ENCODE peak calls at places on chromosome 10, in five cellular contexts. X, Z, N, J and U are unnamed samples. For H3F3A, the result is how much of the 10 kb centered on the place peaks cover.

GRCh38 chr10:31940839-31941653 is 12.4 kb upstream of the ARHGAP12 start:
- DNase-seq in J (no peak), X (peak), Z (peak), N (no peak), U (no peak)

GRCh38 chr10:106189254-106189653 is 975.3 kb downstream of the SORCS1 start:
- DNase-seq in X (peak), Z (peak), J (peak), N (peak), U (peak)

GRCh38 chr10:123043409-123043925 is 34.7 kb downstream of the ACADSB start:
- DNase-seq in N (peak), Z (peak), J (peak), X (peak), U (peak)

GRCh38 chr10:104259456-104259855 is 4.8 kb downstream of the GSTO1 start:
- DNase-seq in Z (no peak), N (no peak), X (no peak), J (no peak), U (no peak)

GRCh38 chr10:131273476-131273875 is 38.0 kb downstream of the TCERG1L start:
- DNase-seq in X (no peak), N (no peak), J (no peak), Z (no peak), U (no peak)

GRCh38 chr10:1050555-1050954 is 1.6 kb upstream of the IDI1 start:
- DNase-seq in X (peak), Z (peak), N (peak), J (peak), U (peak)

GRCh38 chr10:17454181-17454800 is at the start of gene ST8SIA6:
- DNase-seq in N (peak), J (peak), X (peak), Z (peak), U (peak)

GRCh38 chr10:128078136-128078969 is 47.9 kb downstream of the MKI67 start:
- DNase-seq in J (peak), Z (peak), N (peak), X (peak), U (peak)

GRCh38 chr10:7945025-7945424 is 109.5 kb upstream of the GATA3 start:
- DNase-seq in N (no peak), Z (peak), J (no peak), X (peak), U (no peak)

GRCh38 chr10:21002097-21002878 is 105.2 kb upstream of the NEBL start:
- DNase-seq in J (no peak), X (no peak), Z (peak), N (no peak), U (no peak)

GRCh38 chr10:130983749-130984148 is 327.8 kb downstream of the TCERG1L start:
- DNase-seq in Z (no peak), N (no peak), J (no peak), X (no peak), U (no peak)

GRCh38 chr10:43236176-43236850 is 30.6 kb downstream of the RASGEF1A start:
- DNase-seq in N (no peak), J (no peak), Z (no peak), X (no peak), U (no peak)

GRCh38 chr10:80526742-80527141 is 11.0 kb upstream of the SH2D4B start:
- DNase-seq in J (no peak), Z (no peak), N (no peak), X (no peak), U (no peak)

GRCh38 chr10:122344741-122345258 is 29.7 kb upstream of the PLEKHA1 start:
- DNase-seq in X (peak), N (no peak), Z (peak), J (no peak), U (no peak)

GRCh38 chr10:110523736-110524135 is 26.0 kb downstream of the DUSP5 start:
- DNase-seq in J (no peak), X (no peak), Z (no peak), N (no peak), U (no peak)

GRCh38 chr10:103598654-103599115 is 105.2 kb downstream of the NEURL1 start:
- DNase-seq in N (peak), J (peak), X (peak), Z (peak), U (no peak)

GRCh38 chr10:1368772-1369171 is 312.6 kb downstream of the WDR37 start:
- DNase-seq in J (peak), X (peak), N (peak), Z (peak), U (no peak)

GRCh38 chr10:819326-819725 is 112.2 kb downstream of the LARP4B start:
- DNase-seq in X (peak), Z (no peak), J (no peak), N (no peak), U (no peak)

GRCh38 chr10:34748357-34748756 is 66.7 kb downstream of the PARD3 start:
- DNase-seq in N (no peak), X (no peak), J (no peak), Z (no peak), U (no peak)

GRCh38 chr10:3959370-3960266 is 174.6 kb upstream of the KLF6 start:
- DNase-seq in J (peak), X (no peak), N (no peak), Z (no peak), U (no peak)

GRCh38 chr10:124745678-124746077 is 1.5 kb upstream of the FAM53B start:
- DNase-seq in X (peak), N (peak), J (peak), Z (peak), U (peak)

GRCh38 chr10:78053201-78053868 is 19.7 kb downstream of the RPS24 start:
- DNase-seq in Z (peak), X (peak), J (no peak), N (no peak), U (no peak)

GRCh38 chr10:18282094-18282493 is 141.9 kb downstream of the CACNB2 start:
- DNase-seq in N (peak), Z (no peak), J (no peak), X (no peak), U (no peak)

GRCh38 chr10:126133906-126134703 is 237.7 kb downstream of the FANK1 start:
- DNase-seq in Z (peak), N (no peak), X (peak), J (no peak), U (no peak)

GRCh38 chr10:58796834-58797233 is 284.2 kb downstream of the BICC1 start:
- DNase-seq in Z (no peak), N (no peak), J (no peak), X (peak), U (no peak)

GRCh38 chr10:124699471-124700292 is 44.5 kb downstream of the FAM53B start:
- DNase-seq in X (no peak), J (no peak), N (no peak), Z (no peak), U (no peak)

GRCh38 chr10:28954211-28954610 is 276.9 kb downstream of the BAMBI start:
- DNase-seq in N (no peak), J (no peak), X (no peak), Z (no peak), U (no peak)

GRCh38 chr10:86090807-86091206 is 275.8 kb downstream of the GRID1 start:
- DNase-seq in J (no peak), X (no peak), N (no peak), Z (no peak), U (no peak)
- H3F3A ChIP-seq in J (under half), X (under half), N (under half), Z (under half), U (under half)

GRCh38 chr10:74058071-74058470 is 60.2 kb downstream of the VCL start:
- DNase-seq in N (no peak), Z (peak), X (no peak), J (no peak), U (peak)

GRCh38 chr10:74058658-74059057 is 60.7 kb downstream of the VCL start:
- DNase-seq in J (no peak), X (no peak), N (peak), Z (peak), U (peak)

GRCh38 chr10:74067373-74068370 is 69.8 kb downstream of the VCL start:
- DNase-seq in J (no peak), Z (peak), N (no peak), X (peak), U (no peak)

DNA sequence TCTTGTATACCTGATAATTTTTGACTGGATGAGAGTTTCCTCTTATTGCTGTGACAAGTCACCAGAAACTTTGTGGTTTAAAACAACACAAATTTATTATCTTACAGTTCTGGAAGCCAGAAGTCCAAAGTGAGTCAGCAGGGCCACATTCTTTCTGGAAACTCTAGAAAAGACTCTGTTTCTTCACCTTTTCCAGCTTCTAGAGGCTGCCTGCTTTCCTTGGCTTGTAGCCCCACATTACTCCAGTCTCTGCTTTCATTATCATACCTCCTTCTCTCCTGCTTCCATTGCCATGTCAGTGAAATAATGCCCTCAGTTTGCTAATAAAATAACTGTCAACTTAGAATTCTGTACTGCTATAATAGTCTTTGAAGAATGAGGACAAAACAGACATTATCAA is 65.3 kb downstream of the VCL start:
- DNase-seq in J (no peak), N (no peak), Z (peak), X (peak), U (no peak)
- H3F3A ChIP-seq in J (under half), N (under half), Z (under half), X (half or more), U (under half)

GRCh38 chr10:99965700-99966099 is 44.0 kb downstream of the DNMBP start:
- DNase-seq in Z (no peak), J (no peak), N (no peak), X (peak), U (no peak)

GRCh38 chr10:99964791-99965190 is 45.0 kb downstream of the DNMBP start:
- DNase-seq in N (no peak), Z (peak), J (no peak), X (peak), U (no peak)

GRCh38 chr10:99966306-99966705 is 43.4 kb downstream of the DNMBP start:
- DNase-seq in X (peak), Z (peak), J (no peak), N (no peak), U (no peak)

GRCh38 chr10:99973190-99973589 is 36.6 kb downstream of the DNMBP start:
- DNase-seq in N (no peak), X (peak), J (no peak), Z (no peak), U (no peak)

DNA sequence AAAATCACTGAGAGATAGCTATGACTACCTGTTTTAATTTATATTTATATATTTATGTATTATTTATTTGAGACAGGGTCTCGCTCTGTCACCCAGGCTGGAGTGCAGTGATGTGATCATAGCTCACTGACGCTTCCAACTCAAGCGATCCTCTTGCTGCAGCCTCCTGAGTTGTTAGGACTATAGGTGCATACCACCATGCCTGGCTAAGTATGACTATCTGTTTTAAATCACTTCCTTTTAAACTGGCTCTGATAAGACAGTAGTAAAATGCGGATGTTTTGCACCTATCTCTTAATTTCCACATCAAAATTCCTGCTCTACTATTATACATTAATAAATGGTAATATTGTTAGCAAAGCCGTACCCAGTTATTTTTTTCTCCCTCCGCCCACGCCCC is 41.8 kb downstream of the DNMBP start:
- DNase-seq in X (no peak), N (no peak), Z (no peak), J (no peak), U (no peak)
- H3F3A ChIP-seq in X (half or more), N (under half), Z (under half), J (under half), U (under half)

DNA sequence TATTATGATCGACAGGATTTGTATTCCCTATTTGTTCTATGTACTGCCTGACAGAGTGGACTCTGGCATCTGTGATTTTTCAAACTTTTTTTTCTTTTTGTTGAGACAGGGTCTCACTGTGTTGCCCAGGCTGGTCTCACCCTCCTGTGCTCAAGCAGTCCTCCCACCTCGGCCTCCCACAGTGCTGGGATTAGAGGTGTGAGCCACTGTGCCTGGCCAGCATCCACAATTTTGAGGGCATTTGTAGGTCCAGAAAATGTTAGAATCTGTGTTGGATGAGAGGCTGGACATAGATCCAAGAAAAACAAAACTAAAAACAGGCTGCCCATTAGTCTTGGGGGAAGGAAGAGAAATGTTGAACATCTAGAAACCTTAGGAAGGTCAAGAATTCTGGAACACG is 34.3 kb downstream of the SGPL1 start:
- DNase-seq in N (no peak), J (no peak), Z (no peak), X (no peak), U (no peak)
- H3F3A ChIP-seq in N (under half), J (under half), Z (under half), X (under half), U (under half)

DNA sequence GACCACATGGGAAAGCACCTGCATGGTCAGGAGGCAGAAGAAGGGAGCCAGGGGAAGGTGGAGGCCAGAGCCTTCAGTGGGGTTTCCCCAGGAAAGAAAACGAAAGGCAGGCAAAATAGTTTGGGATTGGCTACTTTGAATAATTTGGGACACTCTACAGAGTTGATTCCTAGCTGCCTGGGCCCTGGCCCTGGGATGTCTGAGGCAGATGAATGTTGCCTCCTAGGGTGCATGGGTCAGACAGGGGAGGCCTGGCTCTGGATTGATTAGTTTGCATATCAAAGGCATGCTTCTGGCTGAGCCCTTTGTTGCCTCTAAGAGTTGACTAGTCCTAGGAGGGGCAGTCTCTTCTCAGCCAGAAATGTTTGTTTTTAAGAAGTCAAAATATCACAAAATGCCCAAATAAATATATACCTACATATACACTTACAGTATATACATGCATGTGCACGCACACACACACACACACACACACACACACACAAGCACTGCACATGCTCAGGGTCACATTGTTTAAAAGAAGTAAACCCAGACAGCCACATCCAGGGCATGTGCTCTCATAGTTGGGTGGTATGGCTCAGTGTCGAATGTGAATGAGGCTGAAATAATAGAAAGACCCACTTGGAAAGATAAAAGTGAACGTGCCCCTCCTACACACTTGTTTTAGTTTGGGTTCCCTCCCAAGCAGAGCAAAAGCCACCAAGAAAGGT is 184.2 kb downstream of the GPAM start:
- DNase-seq in Z (no peak), X (no peak), J (peak), N (peak), U (no peak)
- H3F3A ChIP-seq in Z (under half), X (under half), J (under half), N (under half), U (under half)